ENCODE peak calls at places on chromosomes 1 and 21, in seven cellular contexts. L is fibroblast of the conjunctiva; M is fibroblast of lung; I is T-cell; B is naive thymus-derived CD4-positive, alpha-beta T cell; D is Calu3; A is fibroblast of mammary gland. Y is an unnamed sample.

GRCh38 chr1:37699147-37699546 is 6.8 kb downstream of the CDCA8 start:
- DNase-seq in L (no peak), M (no peak), I (no peak), B (no peak), D (no peak), A (no peak), Y (no peak)

GRCh38 chr1:155884028-155884950 is 24.9 kb downstream of the SYT11 start:
- DNase-seq in L (no peak), M (peak), I (no peak), B (no peak), D (no peak), A (no peak), Y (peak)

GRCh38 chr1:116951175-116951935 is 41.6 kb downstream of the PTGFRN start:
- DNase-seq in L (peak), M (peak), I (no peak), B (no peak), D (no peak), A (peak), Y (peak)

GRCh38 chr1:98981917-98982513 is 22.6 kb downstream of the PLPPR5 start:
- DNase-seq in L (peak), M (peak), I (no peak), B (no peak), D (no peak), A (peak), Y (peak)

GRCh38 chr1:25793585-25794170 is 6.3 kb upstream of the SELENON start:
- DNase-seq in L (no peak), M (no peak), I (no peak), B (no peak), D (no peak), A (no peak), Y (no peak)

GRCh38 chr1:231053493-231054162 is 13.6 kb upstream of the FAM89A start:
- DNase-seq in L (peak), M (peak), I (no peak), B (no peak), D (peak), A (peak), Y (peak)

GRCh38 chr1:115596080-115596795 is 45.5 kb upstream of the VANGL1 start:
- DNase-seq in L (no peak), M (peak), I (no peak), B (no peak), D (no peak), A (peak), Y (peak)

GRCh38 chr21:27580276-27580675 is 613.4 kb upstream of the ADAMTS5 start:
- DNase-seq in L (no peak), M (peak), I (no peak), B (no peak), D (no peak), A (peak), Y (no peak)

GRCh38 chr1:228081578-228082259 is 789 bp upstream of the ARF1 start:
- DNase-seq in L (no peak), M (no peak), I (no peak), B (no peak), D (no peak), A (no peak), Y (peak)

GRCh38 chr1:234881893-234882771 is 246.5 kb downstream of the TOMM20 start:
- DNase-seq in L (no peak), M (no peak), I (no peak), B (no peak), D (no peak), A (no peak), Y (no peak)

GRCh38 chr21:42592156-42592820 is 61.1 kb upstream of the PDE9A start:
- DNase-seq in L (no peak), M (no peak), I (no peak), B (no peak), D (no peak), A (no peak), Y (no peak)

GRCh38 chr1:161678510-161678909 is 15.6 kb downstream of the FCGR2B start:
- DNase-seq in L (no peak), M (no peak), I (no peak), B (no peak), D (no peak), A (no peak), Y (no peak)

GRCh38 chr1:242847390-242847993 is 323.0 kb upstream of the PLD5 start:
- DNase-seq in L (no peak), M (peak), I (no peak), B (no peak), D (no peak), A (peak), Y (peak)

GRCh38 chr1:87733421-87733820 is 404.7 kb downstream of the LMO4 start:
- DNase-seq in L (no peak), M (peak), I (no peak), B (no peak), D (no peak), A (no peak), Y (no peak)

GRCh38 chr1:186812560-186812959 is 16.2 kb upstream of the PLA2G4A start:
- DNase-seq in L (peak), M (peak), I (no peak), B (no peak), D (no peak), A (peak), Y (peak)

GRCh38 chr1:18077657-18078215 is 29.9 kb upstream of the IGSF21 start:
- DNase-seq in L (no peak), M (no peak), I (no peak), B (no peak), D (no peak), A (no peak), Y (no peak)